ENCODE peak calls at places on chromosome 15, in four cellular contexts. One of them, this sample, is unnamed. For H3K36me3 and H3K9me3, the result is how much of the 10 kb centered on the place peaks cover.

GRCh38 chr15:77187751-77188464 is 117.0 kb upstream of the TSPAN3 start:
- DNase-seq in left ventricle myocardium inferior: no peak
- DNase-seq in naive thymus-derived CD4-positive, alpha-beta T cell: no peak
- DNase-seq in psoas muscle: peak
- DNase-seq in this sample: peak

GRCh38 chr15:40392986-40393948 is 10.7 kb downstream of the KNSTRN start:
- DNase-seq in left ventricle myocardium inferior: no peak
- DNase-seq in naive thymus-derived CD4-positive, alpha-beta T cell: no peak
- DNase-seq in psoas muscle: no peak
- DNase-seq in this sample: no peak

GRCh38 chr15:31338879-31339557 is 12.4 kb downstream of the KLF13 start:
- DNase-seq in left ventricle myocardium inferior: peak
- DNase-seq in naive thymus-derived CD4-positive, alpha-beta T cell: no peak
- DNase-seq in psoas muscle: peak
- DNase-seq in this sample: peak

GRCh38 chr15:82543155-82543554 is 2.9 kb upstream of the RPS17 start:
- DNase-seq in left ventricle myocardium inferior: no peak
- DNase-seq in naive thymus-derived CD4-positive, alpha-beta T cell: no peak
- DNase-seq in psoas muscle: no peak
- DNase-seq in this sample: no peak

GRCh38 chr15:68503791-68504720 is 72.1 kb upstream of the ITGA11 start:
- DNase-seq in left ventricle myocardium inferior: no peak
- DNase-seq in naive thymus-derived CD4-positive, alpha-beta T cell: no peak
- DNase-seq in psoas muscle: no peak
- DNase-seq in this sample: peak

GRCh38 chr15:43799945-43800285 is at the start of gene SERINC4:
- DNase-seq in left ventricle myocardium inferior: no peak
- DNase-seq in naive thymus-derived CD4-positive, alpha-beta T cell: no peak
- DNase-seq in psoas muscle: no peak
- DNase-seq in this sample: no peak

GRCh38 chr15:34944946-34945345 is 24.6 kb downstream of the AQR start:
- DNase-seq in left ventricle myocardium inferior: no peak
- DNase-seq in naive thymus-derived CD4-positive, alpha-beta T cell: no peak
- DNase-seq in psoas muscle: no peak
- DNase-seq in this sample: no peak

GRCh38 chr15:61383421-61383820 is 154.3 kb upstream of the RORA start:
- DNase-seq in left ventricle myocardium inferior: no peak
- DNase-seq in naive thymus-derived CD4-positive, alpha-beta T cell: no peak
- DNase-seq in psoas muscle: no peak
- DNase-seq in this sample: no peak

GRCh38 chr15:91049378-91050127 is 27.2 kb upstream of the VPS33B start:
- DNase-seq in left ventricle myocardium inferior: no peak
- DNase-seq in naive thymus-derived CD4-positive, alpha-beta T cell: peak
- DNase-seq in psoas muscle: no peak
- DNase-seq in this sample: peak

GRCh38 chr15:79154491-79155182 is 64.1 kb upstream of the RASGRF1 start:
- DNase-seq in left ventricle myocardium inferior: no peak
- DNase-seq in naive thymus-derived CD4-positive, alpha-beta T cell: no peak
- DNase-seq in psoas muscle: no peak
- DNase-seq in this sample: no peak

DNA sequence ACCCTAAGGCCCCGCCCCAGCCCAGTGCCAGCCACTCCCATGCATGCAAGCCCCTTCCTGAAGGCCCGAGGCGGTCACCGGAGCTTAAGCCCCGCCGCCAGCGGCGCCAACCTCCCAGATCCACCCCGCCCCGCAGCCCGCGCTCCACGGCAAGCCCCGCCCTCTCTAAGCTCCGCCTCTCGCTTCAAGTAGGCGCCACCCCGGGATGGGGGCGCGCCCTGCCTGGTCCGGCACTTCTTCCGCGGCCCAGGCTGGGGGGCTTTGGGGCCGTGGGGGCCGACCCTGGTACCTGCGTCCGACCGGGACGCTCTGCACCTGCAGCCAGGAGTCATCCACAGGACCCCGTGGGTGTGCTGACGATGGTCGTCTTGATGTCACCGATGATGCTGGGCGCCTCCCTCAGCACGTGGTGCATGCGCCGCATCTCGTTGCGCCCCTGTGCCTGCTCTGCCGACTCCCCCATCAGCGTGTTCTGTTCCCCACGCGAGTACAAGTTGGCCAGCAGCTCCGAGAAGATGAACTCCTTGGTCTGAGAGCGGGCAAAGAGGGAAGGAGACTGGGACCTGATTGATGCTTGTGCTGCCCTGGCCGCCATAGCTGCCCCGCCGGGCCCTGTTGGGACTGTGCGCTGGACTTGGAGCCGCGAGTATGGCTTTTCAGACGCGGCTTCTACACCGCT is 26.1 kb upstream of the CSPG4 start:
- DNase-seq in left ventricle myocardium inferior: peak
- DNase-seq in naive thymus-derived CD4-positive, alpha-beta T cell: peak
- DNase-seq in psoas muscle: peak
- DNase-seq in this sample: peak
- H3K4me3 ChIP-seq in left ventricle myocardium inferior: peak
- H3K4me3 ChIP-seq in naive thymus-derived CD4-positive, alpha-beta T cell: peak
- H3K4me3 ChIP-seq in psoas muscle: peak
- H3K4me3 ChIP-seq in this sample: peak

GRCh38 chr15:96463376-96463775 is 132.9 kb downstream of the NR2F2 start:
- DNase-seq in left ventricle myocardium inferior: no peak
- DNase-seq in naive thymus-derived CD4-positive, alpha-beta T cell: no peak
- DNase-seq in psoas muscle: no peak
- DNase-seq in this sample: no peak

GRCh38 chr15:96470682-96471290 is 140.3 kb downstream of the NR2F2 start:
- DNase-seq in left ventricle myocardium inferior: no peak
- DNase-seq in naive thymus-derived CD4-positive, alpha-beta T cell: no peak
- DNase-seq in psoas muscle: no peak
- DNase-seq in this sample: no peak

GRCh38 chr15:96466548-96466947 is 136.0 kb downstream of the NR2F2 start:
- DNase-seq in left ventricle myocardium inferior: no peak
- DNase-seq in naive thymus-derived CD4-positive, alpha-beta T cell: no peak
- DNase-seq in psoas muscle: no peak
- DNase-seq in this sample: no peak

GRCh38 chr15:96472647-96473046 is 142.1 kb downstream of the NR2F2 start:
- DNase-seq in left ventricle myocardium inferior: no peak
- DNase-seq in naive thymus-derived CD4-positive, alpha-beta T cell: no peak
- DNase-seq in psoas muscle: no peak
- DNase-seq in this sample: no peak

DNA sequence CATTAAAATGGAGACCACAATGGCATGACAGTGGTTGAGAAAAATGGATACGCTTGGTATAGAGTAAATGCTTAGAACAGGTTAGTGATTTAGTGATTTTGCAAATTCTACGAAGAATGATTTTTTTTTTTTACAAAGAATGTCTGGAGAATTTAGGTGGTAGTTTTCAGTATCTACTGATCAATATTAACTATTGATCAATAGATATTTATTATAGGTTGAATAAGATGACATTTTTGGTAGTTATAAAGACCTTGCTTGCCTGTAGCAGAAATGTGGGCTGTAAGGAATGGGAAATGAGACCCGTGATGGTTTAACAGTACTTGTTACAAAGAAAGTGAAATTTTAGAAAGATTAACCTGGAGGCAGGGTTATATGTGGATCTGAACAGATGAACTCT is 137.5 kb downstream of the NR2F2 start:
- DNase-seq in left ventricle myocardium inferior: no peak
- DNase-seq in naive thymus-derived CD4-positive, alpha-beta T cell: no peak
- DNase-seq in psoas muscle: no peak
- DNase-seq in this sample: no peak
- H3K36me3 ChIP-seq in left ventricle myocardium inferior: under half
- H3K36me3 ChIP-seq in naive thymus-derived CD4-positive, alpha-beta T cell: under half
- H3K36me3 ChIP-seq in psoas muscle: under half
- H3K36me3 ChIP-seq in this sample: under half

DNA sequence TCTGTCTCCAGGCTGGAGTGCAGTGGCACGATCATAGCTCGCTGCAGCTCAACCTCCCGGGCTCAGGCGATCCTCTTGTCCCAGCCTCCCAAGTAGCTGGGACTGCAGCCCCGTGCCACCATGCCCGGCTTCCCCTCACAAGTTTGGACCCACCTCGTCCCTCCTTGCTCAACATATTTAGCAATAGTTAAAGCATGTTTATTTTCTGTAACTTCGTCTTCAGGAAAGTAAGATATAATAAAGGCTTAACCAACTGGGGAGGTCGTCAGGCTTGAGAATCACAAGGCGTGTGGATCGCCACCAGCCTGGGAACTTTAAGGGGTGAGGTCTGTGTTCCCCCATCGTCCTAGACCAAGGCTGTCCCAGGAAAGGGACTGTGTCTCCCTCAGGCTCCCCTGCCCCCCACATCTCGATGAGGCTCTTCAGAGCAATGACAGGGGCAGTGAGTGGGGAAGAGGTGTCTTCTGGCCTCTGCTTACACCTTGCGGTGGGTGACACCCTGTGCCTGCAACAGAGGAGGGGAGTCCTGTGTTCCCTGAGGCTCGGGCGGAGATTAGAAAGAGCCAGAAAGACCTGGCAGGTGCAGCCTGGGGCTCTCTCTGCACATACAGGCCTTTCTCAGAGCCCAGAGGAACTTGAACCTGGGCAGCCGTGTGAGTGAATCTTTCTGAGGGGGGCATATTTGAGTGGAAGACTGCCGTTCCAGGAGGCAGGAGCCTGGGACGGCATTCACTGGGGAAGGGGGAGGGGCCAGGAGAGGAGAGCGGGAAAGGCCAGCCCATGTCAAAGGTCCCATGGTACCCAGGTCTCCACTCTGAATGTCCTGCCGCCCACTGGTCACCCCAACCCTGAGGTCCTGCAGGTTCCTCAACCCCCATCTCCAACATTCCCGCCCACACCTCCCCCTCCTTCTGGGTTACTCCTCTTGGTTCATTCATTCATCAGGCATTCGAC is 152.3 kb downstream of the SMAD6 start:
- DNase-seq in left ventricle myocardium inferior: no peak
- DNase-seq in naive thymus-derived CD4-positive, alpha-beta T cell: no peak
- DNase-seq in psoas muscle: no peak
- DNase-seq in this sample: no peak
- H3K9me3 ChIP-seq in left ventricle myocardium inferior: under half
- H3K9me3 ChIP-seq in naive thymus-derived CD4-positive, alpha-beta T cell: under half
- H3K9me3 ChIP-seq in psoas muscle: under half
- H3K9me3 ChIP-seq in this sample: under half

DNA sequence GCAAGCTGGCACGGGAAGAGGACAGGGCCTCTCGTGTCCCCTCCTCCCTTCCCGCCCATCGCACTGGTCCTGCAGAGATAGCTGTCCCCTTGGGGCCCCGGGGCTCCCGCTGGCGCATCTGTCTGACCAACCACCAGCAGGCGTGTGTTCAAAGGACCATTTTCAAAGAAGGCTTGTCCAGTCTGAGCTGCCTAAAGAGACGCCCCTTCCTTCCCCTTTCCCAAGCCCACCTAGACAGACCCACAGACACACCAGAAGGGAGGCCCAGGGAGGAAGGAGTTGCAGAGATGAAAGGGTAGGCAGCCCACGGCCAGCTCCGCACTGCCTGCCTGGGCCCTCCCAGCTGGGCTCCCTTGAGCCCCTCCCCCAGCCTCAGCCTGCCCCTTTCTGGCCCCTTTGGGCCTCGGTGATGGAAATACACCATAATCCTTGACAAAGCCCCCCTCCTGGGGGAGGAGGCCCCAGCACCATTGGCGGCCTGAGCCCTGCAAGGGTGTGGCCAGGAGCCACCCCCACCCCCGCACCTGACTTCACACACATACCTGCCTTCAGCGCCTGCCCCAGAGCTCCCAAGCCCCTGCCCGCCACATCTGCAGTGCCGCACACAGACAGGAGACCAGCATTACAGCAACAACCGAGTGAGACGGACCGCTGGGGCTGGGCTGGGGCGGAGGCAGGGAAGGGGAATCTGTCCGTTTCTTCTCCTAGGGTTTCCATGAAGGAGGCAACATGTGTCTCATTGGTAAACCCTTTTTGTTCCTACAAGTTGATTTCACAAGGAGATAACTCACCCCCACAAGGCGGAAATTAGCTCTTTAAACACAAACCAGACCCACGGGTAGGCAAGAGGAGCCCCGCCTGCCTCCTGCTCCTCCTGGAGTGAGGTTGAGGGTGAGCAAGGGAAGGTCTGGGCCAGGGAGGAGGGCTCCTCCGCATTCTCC is at the start of gene STRA6:
- DNase-seq in left ventricle myocardium inferior: no peak
- DNase-seq in naive thymus-derived CD4-positive, alpha-beta T cell: no peak
- DNase-seq in psoas muscle: no peak
- DNase-seq in this sample: no peak
- H3K4me3 ChIP-seq in left ventricle myocardium inferior: no peak
- H3K4me3 ChIP-seq in naive thymus-derived CD4-positive, alpha-beta T cell: no peak
- H3K4me3 ChIP-seq in psoas muscle: no peak
- H3K4me3 ChIP-seq in this sample: no peak

GRCh38 chr15:66129561-66129960 is 124.0 kb downstream of the MEGF11 start:
- DNase-seq in left ventricle myocardium inferior: no peak
- DNase-seq in naive thymus-derived CD4-positive, alpha-beta T cell: no peak
- DNase-seq in psoas muscle: no peak
- DNase-seq in this sample: no peak
- H3K36me3 ChIP-seq in left ventricle myocardium inferior: under half
- H3K36me3 ChIP-seq in naive thymus-derived CD4-positive, alpha-beta T cell: under half
- H3K36me3 ChIP-seq in psoas muscle: under half
- H3K36me3 ChIP-seq in this sample: under half

GRCh38 chr15:25171111-25171811 is 216.5 kb downstream of the SNRPN start:
- DNase-seq in left ventricle myocardium inferior: peak
- DNase-seq in naive thymus-derived CD4-positive, alpha-beta T cell: no peak
- DNase-seq in psoas muscle: peak
- DNase-seq in this sample: peak

GRCh38 chr15:25171856-25172687 is 217.3 kb downstream of the SNRPN start:
- DNase-seq in left ventricle myocardium inferior: peak
- DNase-seq in naive thymus-derived CD4-positive, alpha-beta T cell: no peak
- DNase-seq in psoas muscle: peak
- DNase-seq in this sample: peak

GRCh38 chr15:25173241-25174028 is 218.6 kb downstream of the SNRPN start:
- DNase-seq in left ventricle myocardium inferior: no peak
- DNase-seq in naive thymus-derived CD4-positive, alpha-beta T cell: no peak
- DNase-seq in psoas muscle: peak
- DNase-seq in this sample: peak

GRCh38 chr15:25170781-25171110 is 216.0 kb downstream of the SNRPN start:
- DNase-seq in left ventricle myocardium inferior: no peak
- DNase-seq in naive thymus-derived CD4-positive, alpha-beta T cell: no peak
- DNase-seq in psoas muscle: no peak
- DNase-seq in this sample: no peak

DNA sequence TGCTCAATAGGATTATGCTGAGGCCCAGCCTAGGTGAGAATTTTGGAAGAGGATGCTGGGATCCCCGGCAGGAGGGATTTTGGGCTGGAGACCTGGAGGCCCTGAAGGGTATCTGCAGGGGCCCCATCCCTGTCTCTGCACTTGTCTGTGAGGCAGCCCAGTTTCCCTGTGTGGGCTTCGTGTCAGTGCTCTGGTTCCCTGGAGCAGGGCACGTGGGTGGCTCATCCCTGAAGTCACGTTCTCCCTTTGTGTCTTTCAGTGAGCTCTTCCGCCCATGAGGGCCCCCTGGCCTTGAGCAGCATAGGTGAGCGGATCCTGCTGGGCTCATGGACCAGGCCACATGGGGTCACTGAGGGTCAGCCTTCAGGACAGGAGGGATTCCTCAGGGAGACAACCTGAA is 217.9 kb downstream of the SNRPN start:
- DNase-seq in left ventricle myocardium inferior: no peak
- DNase-seq in naive thymus-derived CD4-positive, alpha-beta T cell: no peak
- DNase-seq in psoas muscle: no peak
- DNase-seq in this sample: no peak
- H3K9me3 ChIP-seq in left ventricle myocardium inferior: half or more
- H3K9me3 ChIP-seq in naive thymus-derived CD4-positive, alpha-beta T cell: under half
- H3K9me3 ChIP-seq in psoas muscle: under half
- H3K9me3 ChIP-seq in this sample: under half

GRCh38 chr15:39092354-39092753 is 488.5 kb upstream of the THBS1 start:
- DNase-seq in left ventricle myocardium inferior: no peak
- DNase-seq in naive thymus-derived CD4-positive, alpha-beta T cell: no peak
- DNase-seq in psoas muscle: no peak
- DNase-seq in this sample: no peak
- H3K4me3 ChIP-seq in left ventricle myocardium inferior: no peak
- H3K4me3 ChIP-seq in naive thymus-derived CD4-positive, alpha-beta T cell: no peak
- H3K4me3 ChIP-seq in psoas muscle: no peak
- H3K4me3 ChIP-seq in this sample: no peak

This sample was measured in uterus.